ENCODE peak calls at places on chromosome 4, in five cellular contexts. One of them, this sample, is unnamed.

GRCh38 chr4:30511751-30512150 is 208.4 kb upstream of the PCDH7 start:
- DNase-seq in Calu3: no peak
- DNase-seq in iPS DF 19.7: no peak
- DNase-seq in activated naive CD4-positive, alpha-beta T cell: no peak
- DNase-seq in stimulated activated naive CD8-positive, alpha-beta T cell treated with anti-CD3 and anti-CD28 coated beads, Interleukin-15, Interleukin-2, amounts not matched to agents 100 U/mL and 50 U/mL, for 24 hours: no peak
- DNase-seq in this sample: no peak

GRCh38 chr4:185583813-185584212 is 48.5 kb upstream of the PDLIM3 start:
- DNase-seq in activated naive CD4-positive, alpha-beta T cell: no peak
- DNase-seq in iPS DF 19.7: no peak
- DNase-seq in stimulated activated naive CD8-positive, alpha-beta T cell treated with anti-CD3 and anti-CD28 coated beads, Interleukin-15, Interleukin-2, amounts not matched to agents 100 U/mL and 50 U/mL, for 24 hours: no peak
- DNase-seq in Calu3: no peak
- DNase-seq in this sample: no peak

GRCh38 chr4:77586953-77587383 is 18.7 kb upstream of the CXCL13 start:
- DNase-seq in Calu3: peak; percentile 33
- DNase-seq in iPS DF 19.7: no peak
- DNase-seq in stimulated activated naive CD8-positive, alpha-beta T cell treated with anti-CD3 and anti-CD28 coated beads, Interleukin-15, Interleukin-2, amounts not matched to agents 100 U/mL and 50 U/mL, for 24 hours: peak; percentile 72
- DNase-seq in activated naive CD4-positive, alpha-beta T cell: no peak
- DNase-seq in this sample: peak; percentile 63

GRCh38 chr4:116632269-116632668 is 453.1 kb downstream of the TRAM1L1 start:
- DNase-seq in activated naive CD4-positive, alpha-beta T cell: no peak
- DNase-seq in iPS DF 19.7: no peak
- DNase-seq in Calu3: no peak
- DNase-seq in stimulated activated naive CD8-positive, alpha-beta T cell treated with anti-CD3 and anti-CD28 coated beads, Interleukin-15, Interleukin-2, amounts not matched to agents 100 U/mL and 50 U/mL, for 24 hours: no peak
- DNase-seq in this sample: no peak

GRCh38 chr4:129344058-129344457 is 248.1 kb downstream of the C4orf33 start:
- DNase-seq in stimulated activated naive CD8-positive, alpha-beta T cell treated with anti-CD3 and anti-CD28 coated beads, Interleukin-15, Interleukin-2, amounts not matched to agents 100 U/mL and 50 U/mL, for 24 hours: peak; percentile 4
- DNase-seq in activated naive CD4-positive, alpha-beta T cell: no peak
- DNase-seq in Calu3: peak; percentile 29
- DNase-seq in iPS DF 19.7: no peak
- DNase-seq in this sample: no peak

GRCh38 chr4:38162240-38162784 is 202.1 kb downstream of the PTTG2 start:
- DNase-seq in Calu3: peak; percentile 73
- DNase-seq in activated naive CD4-positive, alpha-beta T cell: no peak
- DNase-seq in iPS DF 19.7: no peak
- DNase-seq in stimulated activated naive CD8-positive, alpha-beta T cell treated with anti-CD3 and anti-CD28 coated beads, Interleukin-15, Interleukin-2, amounts not matched to agents 100 U/mL and 50 U/mL, for 24 hours: no peak
- DNase-seq in this sample: no peak

GRCh38 chr4:118997601-118998000 is 108.9 kb downstream of the SYNPO2 start:
- DNase-seq in iPS DF 19.7: no peak
- DNase-seq in Calu3: no peak
- DNase-seq in activated naive CD4-positive, alpha-beta T cell: no peak
- DNase-seq in stimulated activated naive CD8-positive, alpha-beta T cell treated with anti-CD3 and anti-CD28 coated beads, Interleukin-15, Interleukin-2, amounts not matched to agents 100 U/mL and 50 U/mL, for 24 hours: no peak
- DNase-seq in this sample: no peak

GRCh38 chr4:97238956-97239698 is 904.1 kb downstream of the STPG2 start:
- DNase-seq in stimulated activated naive CD8-positive, alpha-beta T cell treated with anti-CD3 and anti-CD28 coated beads, Interleukin-15, Interleukin-2, amounts not matched to agents 100 U/mL and 50 U/mL, for 24 hours: no peak
- DNase-seq in Calu3: no peak
- DNase-seq in activated naive CD4-positive, alpha-beta T cell: no peak
- DNase-seq in iPS DF 19.7: no peak
- DNase-seq in this sample: no peak

GRCh38 chr4:27791640-27792039 is 931.0 kb downstream of the STIM2 start:
- DNase-seq in iPS DF 19.7: no peak
- DNase-seq in activated naive CD4-positive, alpha-beta T cell: no peak
- DNase-seq in Calu3: no peak
- DNase-seq in stimulated activated naive CD8-positive, alpha-beta T cell treated with anti-CD3 and anti-CD28 coated beads, Interleukin-15, Interleukin-2, amounts not matched to agents 100 U/mL and 50 U/mL, for 24 hours: no peak
- DNase-seq in this sample: no peak

GRCh38 chr4:26325191-26325590 is 4.4 kb downstream of the RBPJ start:
- DNase-seq in stimulated activated naive CD8-positive, alpha-beta T cell treated with anti-CD3 and anti-CD28 coated beads, Interleukin-15, Interleukin-2, amounts not matched to agents 100 U/mL and 50 U/mL, for 24 hours: no peak
- DNase-seq in Calu3: peak; percentile 9
- DNase-seq in activated naive CD4-positive, alpha-beta T cell: no peak
- DNase-seq in iPS DF 19.7: no peak
- DNase-seq in this sample: no peak

GRCh38 chr4:108029321-108029720 is 39.6 kb downstream of the HADH start:
- DNase-seq in iPS DF 19.7: no peak
- DNase-seq in activated naive CD4-positive, alpha-beta T cell: peak; percentile 36
- DNase-seq in Calu3: no peak
- DNase-seq in stimulated activated naive CD8-positive, alpha-beta T cell treated with anti-CD3 and anti-CD28 coated beads, Interleukin-15, Interleukin-2, amounts not matched to agents 100 U/mL and 50 U/mL, for 24 hours: peak; percentile 39
- DNase-seq in this sample: no peak

GRCh38 chr4:82450966-82451755 is 20.8 kb downstream of the ENOPH1 start:
- DNase-seq in activated naive CD4-positive, alpha-beta T cell: no peak
- DNase-seq in iPS DF 19.7: no peak
- DNase-seq in Calu3: no peak
- DNase-seq in stimulated activated naive CD8-positive, alpha-beta T cell treated with anti-CD3 and anti-CD28 coated beads, Interleukin-15, Interleukin-2, amounts not matched to agents 100 U/mL and 50 U/mL, for 24 hours: no peak
- DNase-seq in this sample: no peak

GRCh38 chr4:6562931-6563901 is 11.8 kb upstream of the MAN2B2 start:
- DNase-seq in activated naive CD4-positive, alpha-beta T cell: no peak
- DNase-seq in Calu3: peak; percentile 26
- DNase-seq in iPS DF 19.7: no peak
- DNase-seq in stimulated activated naive CD8-positive, alpha-beta T cell treated with anti-CD3 and anti-CD28 coated beads, Interleukin-15, Interleukin-2, amounts not matched to agents 100 U/mL and 50 U/mL, for 24 hours: no peak
- DNase-seq in this sample: no peak

GRCh38 chr4:173509031-173510001 is 20.7 kb downstream of the HAND2 start:
- DNase-seq in stimulated activated naive CD8-positive, alpha-beta T cell treated with anti-CD3 and anti-CD28 coated beads, Interleukin-15, Interleukin-2, amounts not matched to agents 100 U/mL and 50 U/mL, for 24 hours: no peak
- DNase-seq in Calu3: no peak
- DNase-seq in activated naive CD4-positive, alpha-beta T cell: no peak
- DNase-seq in iPS DF 19.7: no peak
- DNase-seq in this sample: no peak

GRCh38 chr4:124890522-124890921 is 178.0 kb upstream of the ANKRD50 start:
- DNase-seq in activated naive CD4-positive, alpha-beta T cell: no peak
- DNase-seq in Calu3: no peak
- DNase-seq in stimulated activated naive CD8-positive, alpha-beta T cell treated with anti-CD3 and anti-CD28 coated beads, Interleukin-15, Interleukin-2, amounts not matched to agents 100 U/mL and 50 U/mL, for 24 hours: no peak
- DNase-seq in iPS DF 19.7: no peak
- DNase-seq in this sample: no peak

GRCh38 chr4:122876456-122876855 is 45.9 kb downstream of the NUDT6 start:
- DNase-seq in activated naive CD4-positive, alpha-beta T cell: no peak
- DNase-seq in stimulated activated naive CD8-positive, alpha-beta T cell treated with anti-CD3 and anti-CD28 coated beads, Interleukin-15, Interleukin-2, amounts not matched to agents 100 U/mL and 50 U/mL, for 24 hours: no peak
- DNase-seq in iPS DF 19.7: no peak
- DNase-seq in Calu3: no peak
- DNase-seq in this sample: no peak

GRCh38 chr4:94253036-94253435 is 45.4 kb downstream of the SMARCAD1 start:
- DNase-seq in Calu3: no peak
- DNase-seq in activated naive CD4-positive, alpha-beta T cell: no peak
- DNase-seq in iPS DF 19.7: peak; percentile 2
- DNase-seq in stimulated activated naive CD8-positive, alpha-beta T cell treated with anti-CD3 and anti-CD28 coated beads, Interleukin-15, Interleukin-2, amounts not matched to agents 100 U/mL and 50 U/mL, for 24 hours: no peak
- DNase-seq in this sample: no peak

GRCh38 chr4:79178770-79179169 is 147.1 kb downstream of the NAA11 start:
- DNase-seq in Calu3: no peak
- DNase-seq in activated naive CD4-positive, alpha-beta T cell: no peak
- DNase-seq in stimulated activated naive CD8-positive, alpha-beta T cell treated with anti-CD3 and anti-CD28 coated beads, Interleukin-15, Interleukin-2, amounts not matched to agents 100 U/mL and 50 U/mL, for 24 hours: no peak
- DNase-seq in iPS DF 19.7: no peak
- DNase-seq in this sample: no peak

GRCh38 chr4:6241062-6241845 is 28.4 kb upstream of the WFS1 start:
- DNase-seq in activated naive CD4-positive, alpha-beta T cell: no peak
- DNase-seq in Calu3: no peak
- DNase-seq in stimulated activated naive CD8-positive, alpha-beta T cell treated with anti-CD3 and anti-CD28 coated beads, Interleukin-15, Interleukin-2, amounts not matched to agents 100 U/mL and 50 U/mL, for 24 hours: no peak
- DNase-seq in iPS DF 19.7: no peak
- DNase-seq in this sample: no peak

GRCh38 chr4:9976781-9977180 is 44.5 kb downstream of the SLC2A9 start:
- DNase-seq in Calu3: no peak
- DNase-seq in iPS DF 19.7: no peak
- DNase-seq in activated naive CD4-positive, alpha-beta T cell: no peak
- DNase-seq in stimulated activated naive CD8-positive, alpha-beta T cell treated with anti-CD3 and anti-CD28 coated beads, Interleukin-15, Interleukin-2, amounts not matched to agents 100 U/mL and 50 U/mL, for 24 hours: no peak
- DNase-seq in this sample: no peak

GRCh38 chr4:56086073-56086521 is 137.4 kb downstream of the CEP135 start:
- DNase-seq in activated naive CD4-positive, alpha-beta T cell: no peak
- DNase-seq in stimulated activated naive CD8-positive, alpha-beta T cell treated with anti-CD3 and anti-CD28 coated beads, Interleukin-15, Interleukin-2, amounts not matched to agents 100 U/mL and 50 U/mL, for 24 hours: no peak
- DNase-seq in Calu3: no peak
- DNase-seq in iPS DF 19.7: peak; percentile 20
- DNase-seq in this sample: no peak

GRCh38 chr4:113692809-113693411 is 68.6 kb downstream of the CAMK2D start:
- DNase-seq in iPS DF 19.7: no peak
- DNase-seq in Calu3: no peak
- DNase-seq in activated naive CD4-positive, alpha-beta T cell: no peak
- DNase-seq in stimulated activated naive CD8-positive, alpha-beta T cell treated with anti-CD3 and anti-CD28 coated beads, Interleukin-15, Interleukin-2, amounts not matched to agents 100 U/mL and 50 U/mL, for 24 hours: no peak
- DNase-seq in this sample: no peak

GRCh38 chr4:3813151-3813905 is 47.1 kb downstream of the ADRA2C start:
- DNase-seq in stimulated activated naive CD8-positive, alpha-beta T cell treated with anti-CD3 and anti-CD28 coated beads, Interleukin-15, Interleukin-2, amounts not matched to agents 100 U/mL and 50 U/mL, for 24 hours: no peak
- DNase-seq in Calu3: no peak
- DNase-seq in activated naive CD4-positive, alpha-beta T cell: no peak
- DNase-seq in iPS DF 19.7: no peak
- DNase-seq in this sample: no peak

GRCh38 chr4:102717448-102718092 is 43.2 kb downstream of the MANBA start:
- DNase-seq in iPS DF 19.7: no peak
- DNase-seq in stimulated activated naive CD8-positive, alpha-beta T cell treated with anti-CD3 and anti-CD28 coated beads, Interleukin-15, Interleukin-2, amounts not matched to agents 100 U/mL and 50 U/mL, for 24 hours: no peak
- DNase-seq in activated naive CD4-positive, alpha-beta T cell: no peak
- DNase-seq in Calu3: peak; percentile 24
- DNase-seq in this sample: no peak

GRCh38 chr4:182894681-182895275 is 22.4 kb downstream of the DCTD start:
- DNase-seq in iPS DF 19.7: no peak
- DNase-seq in stimulated activated naive CD8-positive, alpha-beta T cell treated with anti-CD3 and anti-CD28 coated beads, Interleukin-15, Interleukin-2, amounts not matched to agents 100 U/mL and 50 U/mL, for 24 hours: no peak
- DNase-seq in Calu3: no peak
- DNase-seq in activated naive CD4-positive, alpha-beta T cell: no peak
- DNase-seq in this sample: no peak

GRCh38 chr4:65033899-65034298 is 624.6 kb upstream of the TECRL start:
- DNase-seq in activated naive CD4-positive, alpha-beta T cell: no peak
- DNase-seq in Calu3: no peak
- DNase-seq in iPS DF 19.7: no peak
- DNase-seq in stimulated activated naive CD8-positive, alpha-beta T cell treated with anti-CD3 and anti-CD28 coated beads, Interleukin-15, Interleukin-2, amounts not matched to agents 100 U/mL and 50 U/mL, for 24 hours: no peak
- DNase-seq in this sample: no peak

GRCh38 chr4:5128569-5128968 is 77.3 kb downstream of the STK32B start:
- DNase-seq in iPS DF 19.7: no peak
- DNase-seq in activated naive CD4-positive, alpha-beta T cell: no peak
- DNase-seq in Calu3: no peak
- DNase-seq in stimulated activated naive CD8-positive, alpha-beta T cell treated with anti-CD3 and anti-CD28 coated beads, Interleukin-15, Interleukin-2, amounts not matched to agents 100 U/mL and 50 U/mL, for 24 hours: no peak
- DNase-seq in this sample: no peak

GRCh38 chr4:28842271-28842670 is 1877.9 kb upstream of the PCDH7 start:
- DNase-seq in Calu3: no peak
- DNase-seq in activated naive CD4-positive, alpha-beta T cell: no peak
- DNase-seq in iPS DF 19.7: no peak
- DNase-seq in stimulated activated naive CD8-positive, alpha-beta T cell treated with anti-CD3 and anti-CD28 coated beads, Interleukin-15, Interleukin-2, amounts not matched to agents 100 U/mL and 50 U/mL, for 24 hours: no peak
- DNase-seq in this sample: no peak

GRCh38 chr4:113979157-113979972 is at the start of gene ARSJ:
- DNase-seq in stimulated activated naive CD8-positive, alpha-beta T cell treated with anti-CD3 and anti-CD28 coated beads, Interleukin-15, Interleukin-2, amounts not matched to agents 100 U/mL and 50 U/mL, for 24 hours: peak; percentile 42
- DNase-seq in iPS DF 19.7: no peak
- DNase-seq in Calu3: peak; percentile 37
- DNase-seq in activated naive CD4-positive, alpha-beta T cell: peak; percentile 0
- DNase-seq in this sample: no peak